ENCODE peak calls at places on chromosomes 1 and 21, in five cellular contexts. S is activated T-helper 9 cell treated with anti-CD3 and anti-CD28 coated beads, Interleukin-2, amount 50 U/mL, for 16 hours; F is lung; B is lower lobe of right lung; O is AG08395. Z is an unnamed sample.

GRCh38 chr1:7469255-7469938 is 301.7 kb upstream of the VAMP3 start:
- DNase-seq in S (no peak), B (no peak), O (peak; percentile 92), F (no peak), Z (no peak)

GRCh38 chr1:29499101-29499650 is 262.9 kb downstream of the PTPRU start:
- DNase-seq in F (no peak), S (no peak), B (no peak), O (no peak), Z (no peak)

GRCh38 chr1:209688746-209689234 is 13.6 kb downstream of the G0S2 start:
- DNase-seq in O (peak; percentile 26), F (no peak), S (no peak), B (no peak), Z (no peak)

GRCh38 chr21:45543371-45543709 is 1.1 kb upstream of the SLC19A1 start:
- DNase-seq in O (no peak), F (peak; percentile 27), B (peak; percentile 43), S (no peak), Z (no peak)

GRCh38 chr1:160428655-160429054 is 28.3 kb downstream of the VANGL2 start:
- DNase-seq in O (peak; percentile 69), S (peak; percentile 15), B (no peak), F (no peak), Z (peak; percentile 81)

GRCh38 chr21:33817663-33818433 is 97.8 kb downstream of the ATP5PO start:
- DNase-seq in S (no peak), F (no peak), B (no peak), O (no peak), Z (no peak)

GRCh38 chr21:28798798-28799197 is 193.9 kb downstream of the LTN1 start:
- DNase-seq in F (no peak), O (peak; percentile 31), B (no peak), S (no peak), Z (no peak)

GRCh38 chr1:110387048-110387748 is 3.6 kb downstream of the SLC16A4 start:
- DNase-seq in B (no peak), F (no peak), S (no peak), O (no peak), Z (no peak)

GRCh38 chr1:7549693-7550161 is 221.4 kb upstream of the VAMP3 start:
- DNase-seq in B (peak; percentile 8), O (peak; percentile 31), F (no peak), S (no peak), Z (no peak)

GRCh38 chr1:51058863-51059262 is 43.2 kb upstream of the C1orf185 start:
- DNase-seq in S (no peak), F (no peak), O (peak; percentile 24), B (no peak), Z (peak; percentile 33)

GRCh38 chr1:160425847-160426246 is 25.5 kb downstream of the VANGL2 start:
- DNase-seq in O (no peak), S (no peak), B (no peak), F (no peak), Z (no peak)

GRCh38 chr21:39014751-39015150 is 168.5 kb downstream of the PSMG1 start:
- DNase-seq in B (no peak), O (peak; percentile 88), F (no peak), S (no peak), Z (no peak)

GRCh38 chr1:244077473-244078220 is 26.6 kb downstream of the ZBTB18 start:
- DNase-seq in O (no peak), S (no peak), B (no peak), F (no peak), Z (no peak)

GRCh38 chr1:226510453-226510852 is 38.1 kb upstream of the STUM start:
- DNase-seq in O (peak; percentile 32), B (no peak), S (no peak), F (no peak), Z (no peak)

GRCh38 chr1:77316006-77316405 is 34.2 kb downstream of the AK5 start:
- DNase-seq in S (no peak), F (no peak), O (peak; percentile 15), B (no peak), Z (no peak)

GRCh38 chr1:14980801-14981200 is 172.7 kb upstream of the TMEM51 start:
- DNase-seq in B (no peak), F (no peak), S (no peak), O (no peak), Z (no peak)

GRCh38 chr1:14881775-14882672 is 271.5 kb upstream of the TMEM51 start:
- DNase-seq in B (no peak), S (no peak), F (no peak), O (no peak), Z (no peak)

GRCh38 chr21:43337901-43338655 is 88.9 kb downstream of the SIK1 start:
- DNase-seq in O (no peak), S (no peak), F (no peak), B (no peak), Z (no peak)

GRCh38 chr1:230365723-230366307 is 60.3 kb downstream of the PGBD5 start:
- DNase-seq in B (no peak), F (no peak), O (no peak), S (no peak), Z (peak; percentile 7)

GRCh38 chr1:38524025-38524641 is 335.4 kb downstream of the RRAGC start:
- DNase-seq in O (no peak), B (no peak), F (no peak), S (no peak), Z (no peak)

GRCh38 chr1:94636625-94637024 is 95.1 kb upstream of the F3 start:
- DNase-seq in F (no peak), O (peak; percentile 53), S (no peak), B (no peak), Z (no peak)

GRCh38 chr1:217660353-217661062 is 29.4 kb downstream of the SPATA17 start:
- DNase-seq in S (no peak), B (no peak), F (no peak), O (peak; percentile 59), Z (no peak)

GRCh38 chr1:85259866-85260345 is 444 bp upstream of the C1orf52 start:
- DNase-seq in S (no peak), F (peak; percentile 36), B (no peak), O (peak; percentile 50), Z (no peak)

GRCh38 chr1:168826269-168826668 is 97.3 kb upstream of the DPT start:
- DNase-seq in B (no peak), F (no peak), O (no peak), S (no peak), Z (no peak)

GRCh38 chr1:230317823-230318819 is 108.0 kb downstream of the PGBD5 start:
- DNase-seq in S (no peak), B (no peak), F (no peak), O (no peak), Z (no peak)

GRCh38 chr1:230536641-230537155 is 105.6 kb upstream of the COG2 start:
- DNase-seq in O (no peak), S (no peak), F (no peak), B (no peak), Z (no peak)

GRCh38 chr1:232428781-232429530 is 201.0 kb downstream of the SIPA1L2 start:
- DNase-seq in F (no peak), O (peak; percentile 31), S (no peak), B (no peak), Z (no peak)

GRCh38 chr1:71561729-71562128 is 480.9 kb upstream of the ZRANB2 start:
- DNase-seq in F (no peak), O (peak; percentile 73), S (no peak), B (no peak), Z (no peak)

GRCh38 chr1:163897401-163898169 is 575.8 kb downstream of the NUF2 start:
- DNase-seq in B (no peak), O (peak; percentile 85), S (no peak), F (no peak), Z (no peak)

GRCh38 chr21:42145569-42146250 is 73.2 kb upstream of the ABCG1 start:
- DNase-seq in S (peak; percentile 38), B (peak; percentile 60), O (peak; percentile 89), F (peak; percentile 62), Z (peak; percentile 66)

GRCh38 chr1:2083666-2084065 is 33.5 kb downstream of the PRKCZ start:
- DNase-seq in O (no peak), F (no peak), B (no peak), S (no peak), Z (no peak)

GRCh38 chr1:176837708-176838107 is 326.8 kb downstream of the ASTN1 start:
- DNase-seq in F (no peak), B (no peak), O (no peak), S (no peak), Z (no peak)

GRCh38 chr1:48530727-48531351 is 58.8 kb upstream of the SPATA6 start:
- DNase-seq in F (peak; percentile 61), S (no peak), B (peak; percentile 65), O (peak; percentile 19), Z (peak; percentile 57)

GRCh38 chr1:84253891-84254290 is 47.6 kb upstream of the SAMD13 start:
- DNase-seq in B (peak; percentile 52), S (no peak), O (peak; percentile 83), F (peak; percentile 51), Z (no peak)

Z was measured in KBM-7.